ENCODE peak calls at places on chromosomes 4 and X, in seven cellular contexts. F is pancreas; I is CD8-positive, alpha-beta T cell; Z is heart left ventricle; A is A549; L is body of pancreas; W is uterus. Y is an unnamed sample.

GRCh38 chrX:132651411-132652086 is 162.7 kb upstream of the MBNL3 start:
- DNase-seq in F (no peak), I (no peak), Z (no peak), A (no peak), L (no peak), W (no peak), Y (no peak)

GRCh38 chr4:186954956-186955355 is 231.3 kb upstream of the FAT1 start:
- DNase-seq in F (no peak), I (no peak), Z (no peak), A (no peak), L (no peak), W (no peak), Y (no peak)

GRCh38 chr4:118954246-118954645 is 65.6 kb downstream of the SYNPO2 start:
- DNase-seq in F (no peak), I (no peak), Z (no peak), A (no peak), L (no peak), W (no peak), Y (peak; percentile 14)

GRCh38 chr4:30956891-30957290 is 236.7 kb downstream of the PCDH7 start:
- DNase-seq in F (no peak), I (no peak), Z (no peak), A (no peak), L (no peak), W (no peak), Y (no peak)

GRCh38 chr4:176761872-176762271 is 30.9 kb downstream of the VEGFC start:
- DNase-seq in F (no peak), I (no peak), Z (no peak), A (no peak), L (no peak), W (no peak), Y (no peak)

GRCh38 chr4:151807220-151807619 is 46.4 kb upstream of the GATB start:
- DNase-seq in F (no peak), I (no peak), Z (peak; percentile 83), A (no peak), L (no peak), W (no peak), Y (no peak)

GRCh38 chr4:77193511-77194236 is 36.7 kb downstream of the CCNG2 start:
- DNase-seq in F (no peak), I (peak; percentile 31), Z (peak; percentile 43), A (no peak), L (no peak), W (peak; percentile 19), Y (no peak)

GRCh38 chr4:53629296-53629695 is 38.0 kb upstream of the LNX1 start:
- DNase-seq in F (no peak), I (no peak), Z (no peak), A (no peak), L (no peak), W (no peak), Y (no peak)

GRCh38 chr4:3158841-3159240 is 84.4 kb downstream of the HTT start:
- DNase-seq in F (no peak), I (no peak), Z (no peak), A (no peak), L (no peak), W (no peak), Y (no peak)

GRCh38 chr4:31370866-31371465 is 650.8 kb downstream of the PCDH7 start:
- DNase-seq in F (no peak), I (no peak), Z (no peak), A (peak; percentile 7), L (no peak), W (no peak), Y (peak; percentile 4)

GRCh38 chr4:98469776-98470175 is 188.6 kb downstream of the TSPAN5 start:
- DNase-seq in F (no peak), I (no peak), Z (no peak), A (no peak), L (no peak), W (no peak), Y (no peak)

GRCh38 chr4:1967512-1968149 is 41.1 kb downstream of the NELFA start:
- DNase-seq in F (no peak), I (no peak), Z (no peak), A (no peak), L (no peak), W (no peak), Y (no peak)

GRCh38 chr4:60296381-60296780 is 903.7 kb upstream of the ADGRL3 start:
- DNase-seq in F (no peak), I (no peak), Z (no peak), A (no peak), L (no peak), W (no peak), Y (no peak)

GRCh38 chr4:58776627-58777026 is 1666.4 kb upstream of the IGFBP7 start:
- DNase-seq in F (no peak), I (no peak), Z (no peak), A (peak; percentile 12), L (no peak), W (no peak), Y (no peak)

GRCh38 chrX:17616936-17617335 is 120.4 kb upstream of the SCML1 start:
- DNase-seq in F (no peak), I (no peak), Z (no peak), A (no peak), L (no peak), W (no peak), Y (no peak)

DNA sequence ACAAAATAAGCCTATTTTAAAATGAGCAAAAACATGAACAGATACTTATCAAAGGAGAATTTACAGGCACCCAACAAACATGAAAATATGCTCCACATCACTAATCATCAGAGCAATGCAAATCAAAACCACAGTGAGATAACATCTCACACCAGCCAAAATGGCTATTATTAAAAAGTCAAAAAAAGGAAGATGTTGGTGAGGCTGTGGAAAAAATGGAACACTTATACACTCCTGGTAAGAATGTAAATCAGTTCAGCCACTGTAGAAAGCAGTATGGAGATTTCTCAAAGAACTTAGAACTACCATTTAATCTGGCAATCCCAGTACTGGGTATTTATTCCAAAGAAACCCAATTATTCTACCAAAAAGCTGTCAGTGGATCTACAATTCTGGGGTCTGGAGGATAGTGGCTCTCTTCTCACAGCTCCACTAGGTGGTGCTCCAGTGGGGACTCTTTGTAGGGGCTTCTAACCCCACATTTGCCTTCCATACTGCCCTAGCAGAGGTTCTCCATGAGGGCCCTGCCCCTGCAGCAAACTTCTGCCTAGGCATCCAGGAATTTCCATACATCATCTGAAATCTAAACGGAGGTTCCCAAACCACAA is 9.1 kb upstream of the ZNF732 start:
- DNase-seq in F (no peak), I (no peak), Z (no peak), A (no peak), L (no peak), W (no peak), Y (no peak)
- H3K9me3 ChIP-seq in F (no peaks in the 10 kb centered on the region), I (peaks cover 3% of the 10 kb centered on the region), Z (no peaks in the 10 kb centered on the region), A (no peaks in the 10 kb centered on the region), L (no peaks in the 10 kb centered on the region), W (no peaks in the 10 kb centered on the region), Y (no peaks in the 10 kb centered on the region)

GRCh38 chrX:155881158-155881993 is at the start of gene VAMP7:
- DNase-seq in F (peak; percentile 86), I (peak; percentile 59), Z (peak; percentile 91), A (peak; percentile 56), L (peak; percentile 84), W (peak; percentile 79), Y (peak; percentile 81)
- H3K27ac ChIP-seq in F (no peak within 1 kb of the TSS), I (peak within 1 kb of the TSS; percentile 77), Z (peak within 1 kb of the TSS; percentile 80), A (peak within 1 kb of the TSS; percentile 79), L (peak within 1 kb of the TSS; percentile 79), W (peak within 1 kb of the TSS; percentile 51), Y (peak within 1 kb of the TSS; percentile 73)

GRCh38 chrX:71285929-71286328 is 2.5 kb downstream of the NONO start:
- DNase-seq in F (no peak), I (no peak), Z (no peak), A (no peak), L (no peak), W (no peak), Y (no peak)
- H3K4me3 ChIP-seq in F (no peak overlapping the region), I (peak overlapping the region; percentile 65), Z (peak overlapping the region; percentile 76), A (peak overlapping the region; percentile 58), L (no peak overlapping the region), W (no peak overlapping the region), Y (no peak overlapping the region)

DNA sequence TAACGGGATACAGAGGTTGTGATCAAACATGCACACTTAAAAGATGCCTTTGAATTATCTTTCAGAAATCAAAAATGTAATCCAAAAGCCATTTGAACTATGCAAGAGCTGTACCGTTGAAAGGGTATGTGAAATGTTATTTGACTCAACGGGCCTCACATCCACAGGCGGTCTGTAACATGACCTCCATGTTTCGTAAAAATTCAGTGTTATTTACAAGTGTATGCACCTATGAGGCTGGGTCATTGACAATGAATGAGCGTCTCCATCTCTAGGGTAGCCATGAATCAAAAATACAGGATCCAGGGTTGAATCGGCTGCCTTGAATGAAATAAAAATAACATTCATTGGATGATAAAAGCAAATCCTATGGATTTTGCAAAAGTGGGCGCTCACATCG is 100.1 kb downstream of the CRLF2 start:
- DNase-seq in F (no peak), I (no peak), Z (no peak), A (no peak), L (no peak), W (no peak), Y (no peak)
- H3K9me3 ChIP-seq in F (no peaks in the 10 kb centered on the region), I (no peaks in the 10 kb centered on the region), Z (no peaks in the 10 kb centered on the region), A (no peaks in the 10 kb centered on the region), L (peaks cover 16% of the 10 kb centered on the region), W (no peaks in the 10 kb centered on the region), Y (peaks cover 7% of the 10 kb centered on the region)

GRCh38 chr4:38751341-38752043 is 31.3 kb downstream of the TLR10 start:
- DNase-seq in F (no peak), I (no peak), Z (no peak), A (no peak), L (no peak), W (no peak), Y (no peak)
- H3K27ac ChIP-seq in F (no peak overlapping the region), I (no peak overlapping the region), Z (no peak overlapping the region), A (no peak overlapping the region), L (no peak overlapping the region), W (no peak overlapping the region), Y (no peak overlapping the region)

DNA sequence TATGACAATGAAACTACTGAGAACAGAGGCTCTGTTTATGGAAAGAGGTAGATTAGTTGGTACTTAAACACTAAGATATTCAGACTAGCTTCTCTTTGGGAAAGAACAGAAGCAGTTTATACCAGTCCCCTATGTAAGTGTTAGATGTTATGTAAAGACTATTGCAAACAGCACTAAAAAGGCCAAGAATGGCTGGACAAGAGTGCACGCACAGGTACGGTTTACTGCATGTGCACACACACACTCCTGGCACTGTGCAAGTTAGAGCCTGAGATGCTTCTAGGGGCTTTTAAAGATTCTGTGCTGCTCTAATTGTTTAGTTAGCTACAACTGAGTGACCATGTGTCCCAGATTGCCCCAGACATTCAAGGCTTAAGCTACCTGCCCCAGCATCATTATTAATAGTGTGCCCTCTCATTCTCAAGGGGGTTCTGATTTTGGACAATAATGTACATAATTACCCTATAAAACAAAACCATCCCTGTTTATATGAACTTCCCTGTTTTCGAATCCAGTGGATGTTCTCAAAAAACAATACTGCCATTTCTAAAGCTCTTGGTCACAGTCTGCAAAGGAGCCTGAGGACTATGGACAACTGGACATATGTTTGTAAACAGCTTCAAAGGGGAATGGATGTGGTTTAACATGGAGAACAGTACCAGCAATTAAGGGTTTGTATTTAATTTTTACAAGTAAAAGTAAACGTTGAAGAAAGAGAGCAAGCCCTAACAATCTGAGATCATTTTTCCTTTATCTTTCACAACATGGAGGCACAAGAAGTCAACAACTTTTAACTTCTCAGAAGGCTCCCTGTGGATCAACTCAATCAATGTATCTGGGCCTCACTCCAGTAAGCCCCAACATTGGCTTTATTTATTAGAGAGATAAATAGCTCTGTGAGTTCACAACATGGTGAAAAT is 2.0 kb downstream of the SETD7 start:
- DNase-seq in F (no peak), I (no peak), Z (no peak), A (no peak), L (no peak), W (no peak), Y (no peak)
- H3K4me3 ChIP-seq in F (no peak overlapping the region), I (no peak overlapping the region), Z (peak overlapping the region; percentile 73), A (peak overlapping the region; percentile 88), L (no peak overlapping the region), W (peak overlapping the region; percentile 78), Y (peak overlapping the region; percentile 94)

Y was measured in SJSA1.